ENCODE peak calls at places on chromosomes 12 and 14, in five cellular contexts. A is GM19239, W is H9, C is T-helper 1 cell, L is T-helper 9 cell. D is an unnamed sample.
A peak's percentile ranks its signal among the peaks of the same experiment; 100 is the strongest.

GRCh38 chr12:19261773-19262172 is 132.2 kb downstream of the PLEKHA5 start:
- DNase-seq in A (no peak), W (no peak), C (no peak), L (no peak), D (no peak)

GRCh38 chr14:91119556-91120311 is 5.9 kb downstream of the DGLUCY start:
- DNase-seq in A (no peak), W (no peak), C (no peak), L (no peak), D (no peak)

GRCh38 chr14:54348001-54348611 is 48.7 kb upstream of the CDKN3 start:
- DNase-seq in A (peak; percentile 23), W (no peak), C (no peak), L (no peak), D (peak; percentile 63)

GRCh38 chr12:5510251-5510805 is 78.4 kb downstream of the NTF3 start:
- DNase-seq in A (no peak), W (peak; percentile 26), C (no peak), L (no peak), D (no peak)

GRCh38 chr14:58966991-58967390 is 221.5 kb upstream of the DAAM1 start:
- DNase-seq in A (no peak), W (no peak), C (no peak), L (no peak), D (no peak)

GRCh38 chr12:123171967-123172366 is 21.1 kb upstream of the PITPNM2 start:
- DNase-seq in A (no peak), W (no peak), C (no peak), L (no peak), D (no peak)

GRCh38 chr12:128449146-128449894 is 182.3 kb downstream of the TMEM132C start:
- DNase-seq in A (no peak), W (no peak), C (no peak), L (no peak), D (no peak)

GRCh38 chr14:20626274-20626673 is 15.2 kb downstream of the OR6S1 start:
- DNase-seq in A (no peak), W (no peak), C (no peak), L (no peak), D (no peak)

GRCh38 chr12:123269980-123270379 is 1.7 kb downstream of the CDK2AP1 start:
- DNase-seq in A (peak; percentile 47), W (no peak), C (no peak), L (no peak), D (no peak)

GRCh38 chr12:7905071-7905470 is 30.9 kb downstream of the SLC2A3 start:
- DNase-seq in A (no peak), W (no peak), C (no peak), L (no peak), D (no peak)

GRCh38 chr14:69260246-69260978 is 454 bp downstream of the GALNT16 start:
- DNase-seq in A (no peak), W (peak; percentile 60), C (no peak), L (no peak), D (peak; percentile 30)

GRCh38 chr14:37583358-37584210 is 11.5 kb downstream of the FOXA1 start:
- DNase-seq in A (no peak), W (peak; percentile 50), C (no peak), L (no peak), D (no peak)

GRCh38 chr12:104057771-104058197 is 6.5 kb upstream of the HCFC2 start:
- DNase-seq in A (no peak), W (no peak), C (no peak), L (no peak), D (peak; percentile 27)

GRCh38 chr12:6070472-6071257 is 53.8 kb downstream of the VWF start:
- DNase-seq in A (no peak), W (peak; percentile 71), C (no peak), L (no peak), D (no peak)

GRCh38 chr12:203462-204260 is 10.3 kb downstream of the SLC6A12 start:
- DNase-seq in A (no peak), W (peak; percentile 71), C (no peak), L (no peak), D (no peak)

GRCh38 chr12:123886931-123887582 is 85.6 kb downstream of the CCDC92 start:
- DNase-seq in A (no peak), W (no peak), C (no peak), L (no peak), D (no peak)

GRCh38 chr12:131736807-131737484 is 26.1 kb downstream of the SFSWAP start:
- DNase-seq in A (no peak), W (peak; percentile 78), C (no peak), L (no peak), D (no peak)

GRCh38 chr12:127957001-127957660 is 309.8 kb upstream of the TMEM132C start:
- DNase-seq in A (no peak), W (no peak), C (no peak), L (no peak), D (no peak)

GRCh38 chr12:48997719-48998496 is 1.3 kb downstream of the DDN start:
- DNase-seq in A (no peak), W (peak; percentile 79), C (no peak), L (peak; percentile 17), D (peak; percentile 92)

GRCh38 chr14:92470215-92470614 is 43.4 kb upstream of the RIN3 start:
- DNase-seq in A (no peak), W (no peak), C (no peak), L (no peak), D (no peak)

GRCh38 chr14:68950111-68950510 is 29.0 kb downstream of the ACTN1 start:
- DNase-seq in A (no peak), W (no peak), C (no peak), L (no peak), D (no peak)

GRCh38 chr12:4908694-4909396 is 860 bp upstream of the KCNA1 start:
- DNase-seq in A (no peak), W (peak; percentile 99), C (no peak), L (no peak), D (peak; percentile 58)

D was measured in GM10248.